ENCODE peak calls at places on chromosomes 7 and 10, in four cellular contexts. F, E, U and G are unnamed samples.

GRCh38 chr7:45709168-45710034 is 135.2 kb downstream of the ADCY1 start:
- DNase-seq in F (peak; percentile 10), E (peak; percentile 83), U (peak; percentile 28), G (no peak)

GRCh38 chr10:21021843-21022594 is 124.9 kb upstream of the NEBL start:
- DNase-seq in F (no peak), E (no peak), U (no peak), G (peak; percentile 69)

GRCh38 chr10:128068398-128069285 is 57.6 kb downstream of the MKI67 start:
- DNase-seq in F (no peak), E (no peak), U (no peak), G (no peak)

GRCh38 chr10:103204353-103205255 is 11.5 kb upstream of the NT5C2 start:
- DNase-seq in F (no peak), E (no peak), U (no peak), G (peak; percentile 28)

GRCh38 chr10:103781329-103782061 is 73.9 kb downstream of the SH3PXD2A start:
- DNase-seq in F (peak; percentile 23), E (peak; percentile 93), U (no peak), G (peak; percentile 68)

GRCh38 chr7:139775829-139776266 is 1.9 kb downstream of the HIPK2 start:
- DNase-seq in F (peak; percentile 83), E (peak; percentile 73), U (peak; percentile 64), G (peak; percentile 82)

GRCh38 chr7:47873767-47874166 is 74.5 kb downstream of the PKD1L1 start:
- DNase-seq in F (no peak), E (peak; percentile 63), U (no peak), G (no peak)

GRCh38 chr7:113392841-113393540 is 274.6 kb upstream of the SMIM30 start:
- DNase-seq in F (no peak), E (no peak), U (no peak), G (no peak)

GRCh38 chr7:5238500-5238899 is 44.2 kb upstream of the SLC29A4 start:
- DNase-seq in F (no peak), E (no peak), U (no peak), G (no peak)

GRCh38 chr10:132665946-132666732 is 119.8 kb downstream of the NKX6-2 start:
- DNase-seq in F (peak; percentile 26), E (peak; percentile 93), U (no peak), G (no peak)

GRCh38 chr7:33422825-33423645 is 293.7 kb downstream of the BBS9 start:
- DNase-seq in F (no peak), E (no peak), U (no peak), G (no peak)

GRCh38 chr10:127012769-127013152 is 107.5 kb downstream of the DOCK1 start:
- DNase-seq in F (no peak), E (peak; percentile 22), U (peak; percentile 80), G (no peak)

GRCh38 chr7:51066405-51066882 is 250.2 kb downstream of the COBL start:
- DNase-seq in F (no peak), E (no peak), U (no peak), G (peak; percentile 29)

GRCh38 chr10:78844956-78845355 is 223.8 kb upstream of the ZMIZ1 start:
- DNase-seq in F (no peak), E (no peak), U (no peak), G (peak; percentile 14)

GRCh38 chr10:44201011-44201410 is 183.9 kb downstream of the CXCL12 start:
- DNase-seq in F (no peak), E (no peak), U (peak; percentile 17), G (no peak)

GRCh38 chr10:47381427-47382379 is 2.4 kb downstream of the ZNF488 start:
- DNase-seq in F (no peak), E (no peak), U (peak; percentile 27), G (no peak)

GRCh38 chr7:96861-97260 is 95.5 kb upstream of the FAM20C start:
- DNase-seq in F (no peak), E (no peak), U (no peak), G (no peak)

GRCh38 chr7:117728858-117729257 is 144.4 kb downstream of the CTTNBP2 start:
- DNase-seq in F (no peak), E (no peak), U (no peak), G (no peak)

GRCh38 chr7:30681262-30682130 is 760 bp downstream of the CRHR2 start:
- DNase-seq in F (no peak), E (no peak), U (no peak), G (no peak)